ENCODE peak calls at places on chromosomes 13 and 19, in four cellular contexts. One of them, this sample, is unnamed.

GRCh38 chr13:25143693-25144092 is 28.4 kb downstream of the AMER2 start:
- DNase-seq in ovary: no peak
- DNase-seq in fibroblast of pulmonary artery: no peak
- DNase-seq in aorta: no peak
- DNase-seq in this sample: no peak

GRCh38 chr19:19385900-19386339 is 19.6 kb upstream of the GATAD2A start:
- DNase-seq in ovary: peak
- DNase-seq in aorta: peak
- DNase-seq in fibroblast of pulmonary artery: no peak
- DNase-seq in this sample: peak

GRCh38 chr13:99050983-99051488 is 73.2 kb upstream of the DOCK9 start:
- DNase-seq in ovary: no peak
- DNase-seq in fibroblast of pulmonary artery: no peak
- DNase-seq in aorta: no peak
- DNase-seq in this sample: no peak

GRCh38 chr13:28022848-28023518 is 34.5 kb upstream of the URAD start:
- DNase-seq in aorta: no peak
- DNase-seq in fibroblast of pulmonary artery: peak
- DNase-seq in ovary: no peak
- DNase-seq in this sample: no peak

GRCh38 chr13:49995535-49996165 is 1.2 kb upstream of the TRIM13 start:
- DNase-seq in aorta: no peak
- DNase-seq in ovary: no peak
- DNase-seq in fibroblast of pulmonary artery: no peak
- DNase-seq in this sample: peak

GRCh38 chr19:55549500-55550320 is 4.4 kb upstream of the SBK3 start:
- DNase-seq in aorta: no peak
- DNase-seq in ovary: no peak
- DNase-seq in fibroblast of pulmonary artery: peak
- DNase-seq in this sample: peak

GRCh38 chr19:41357746-41358145 is 4.0 kb upstream of the TGFB1 start:
- DNase-seq in ovary: no peak
- DNase-seq in aorta: no peak
- DNase-seq in fibroblast of pulmonary artery: no peak
- DNase-seq in this sample: no peak

GRCh38 chr19:35048911-35049411 is 7.4 kb downstream of the HPN start:
- DNase-seq in fibroblast of pulmonary artery: no peak
- DNase-seq in ovary: no peak
- DNase-seq in aorta: no peak
- DNase-seq in this sample: no peak

GRCh38 chr13:47330031-47330430 is 433.2 kb upstream of the HTR2A start:
- DNase-seq in fibroblast of pulmonary artery: no peak
- DNase-seq in ovary: no peak
- DNase-seq in aorta: no peak
- DNase-seq in this sample: no peak

GRCh38 chr19:51251453-51251790 is 542 bp downstream of the SIGLECL1 start:
- DNase-seq in fibroblast of pulmonary artery: no peak
- DNase-seq in aorta: no peak
- DNase-seq in ovary: no peak
- DNase-seq in this sample: no peak

GRCh38 chr13:65613004-65613403 is 1617.1 kb downstream of the PCDH9 start:
- DNase-seq in ovary: no peak
- DNase-seq in aorta: no peak
- DNase-seq in fibroblast of pulmonary artery: no peak
- DNase-seq in this sample: no peak

GRCh38 chr13:27211771-27212364 is 39.5 kb upstream of the RPL21 start:
- DNase-seq in fibroblast of pulmonary artery: peak
- DNase-seq in ovary: no peak
- DNase-seq in aorta: no peak
- DNase-seq in this sample: peak

GRCh38 chr19:56076413-56076998 is 44.6 kb downstream of the ZNF787 start:
- DNase-seq in ovary: no peak
- DNase-seq in aorta: no peak
- DNase-seq in fibroblast of pulmonary artery: peak
- DNase-seq in this sample: peak

GRCh38 chr13:41075034-41075433 is 13.7 kb downstream of the WBP4 start:
- DNase-seq in fibroblast of pulmonary artery: peak
- DNase-seq in aorta: no peak
- DNase-seq in ovary: no peak
- DNase-seq in this sample: peak

GRCh38 chr19:806815-807421 is 9.7 kb downstream of the PTBP1 start:
- DNase-seq in aorta: no peak
- DNase-seq in fibroblast of pulmonary artery: no peak
- DNase-seq in ovary: no peak
- DNase-seq in this sample: no peak

GRCh38 chr13:101309014-101309619 is 107.2 kb downstream of the NALCN start:
- DNase-seq in aorta: no peak
- DNase-seq in fibroblast of pulmonary artery: peak
- DNase-seq in ovary: no peak
- DNase-seq in this sample: peak

GRCh38 chr19:48812094-48812929 is 1.5 kb upstream of the BCAT2 start:
- DNase-seq in ovary: peak
- DNase-seq in fibroblast of pulmonary artery: peak
- DNase-seq in aorta: peak
- DNase-seq in this sample: peak

GRCh38 chr19:28998974-28999373 is 214.0 kb downstream of the UQCRFS1 start:
- DNase-seq in aorta: no peak
- DNase-seq in fibroblast of pulmonary artery: no peak
- DNase-seq in ovary: no peak
- DNase-seq in this sample: no peak

GRCh38 chr13:48731957-48732569 is 78.3 kb downstream of the CYSLTR2 start:
- DNase-seq in ovary: no peak
- DNase-seq in aorta: peak
- DNase-seq in fibroblast of pulmonary artery: peak
- DNase-seq in this sample: no peak